ENCODE peak calls at places on chromosome 11, in four cellular contexts. D is stimulated activated CD8-positive, alpha-beta memory T cell treated with anti-CD3 and anti-CD28 coated beads, Interleukin-15, amount 100 ng/mL, for 1 hour; V is body of pancreas; N is activated CD4-positive, alpha-beta T cell treated with anti-CD3 and anti-CD28 coated beads, Interleukin-2, amount 50 U/mL, for 1 hour. K is an unnamed sample.

GRCh38 chr11:17547051-17547577 is at the start of gene OTOG:
- DNase-seq in D (no peak), V (no peak), N (no peak), K (no peak)

GRCh38 chr11:123526918-123527317 is 96.8 kb downstream of the GRAMD1B start:
- DNase-seq in D (no peak), V (no peak), N (no peak), K (no peak)

GRCh38 chr11:119371067-119371601 is 10.4 kb downstream of the USP2 start:
- DNase-seq in D (no peak), V (no peak), N (no peak), K (no peak)

GRCh38 chr11:111531687-111532364 is 8.7 kb upstream of the LAYN start:
- DNase-seq in D (no peak), V (no peak), N (no peak), K (no peak)

GRCh38 chr11:2441171-2441570 is 3.1 kb downstream of the TRPM5 start:
- DNase-seq in D (no peak), V (no peak), N (no peak), K (no peak)

GRCh38 chr11:95556342-95557151 is 233.0 kb downstream of the FAM76B start:
- DNase-seq in D (no peak), V (no peak), N (no peak), K (no peak)

GRCh38 chr11:57370251-57370650 is 10.7 kb downstream of the PRG3 start:
- DNase-seq in D (no peak), V (no peak), N (no peak), K (no peak)

GRCh38 chr11:102749101-102749725 is 24.5 kb upstream of the MMP8 start:
- DNase-seq in D (no peak), V (no peak), N (no peak), K (no peak)

GRCh38 chr11:12502950-12503579 is 125.7 kb downstream of the PARVA start:
- DNase-seq in D (no peak), V (no peak), N (no peak), K (no peak)

GRCh38 chr11:11500744-11501487 is 120.9 kb downstream of the GALNT18 start:
- DNase-seq in D (no peak), V (no peak), N (no peak), K (no peak)